ENCODE peak calls at places on chromosomes 3 and 15, in eight cellular contexts. One of them, this sample, is unnamed.

GRCh38 chr3:17258823-17259436 is 374.2 kb downstream of the PLCL2 start:
- DNase-seq in suprapubic skin: no peak
- DNase-seq in BE2C: no peak
- DNase-seq in WTC11: no peak
- DNase-seq in fibroblast of villous mesenchyme: peak
- DNase-seq in cardiac muscle cell: peak
- DNase-seq in cardiac fibroblast: peak
- DNase-seq in tibial artery: no peak
- DNase-seq in this sample: no peak

GRCh38 chr15:69225355-69226027 is 65.1 kb downstream of the GLCE start:
- DNase-seq in suprapubic skin: no peak
- DNase-seq in BE2C: no peak
- DNase-seq in WTC11: no peak
- DNase-seq in fibroblast of villous mesenchyme: peak
- DNase-seq in cardiac muscle cell: peak
- DNase-seq in cardiac fibroblast: peak
- DNase-seq in tibial artery: no peak
- DNase-seq in this sample: no peak

GRCh38 chr3:142576792-142577191 is 1.7 kb downstream of the ATR start:
- DNase-seq in suprapubic skin: no peak
- DNase-seq in BE2C: no peak
- DNase-seq in WTC11: no peak
- DNase-seq in fibroblast of villous mesenchyme: no peak
- DNase-seq in cardiac muscle cell: no peak
- DNase-seq in cardiac fibroblast: no peak
- DNase-seq in tibial artery: no peak
- DNase-seq in this sample: no peak

GRCh38 chr15:99703603-99704443 is 29.4 kb downstream of the LYSMD4 start:
- DNase-seq in suprapubic skin: no peak
- DNase-seq in BE2C: no peak
- DNase-seq in WTC11: no peak
- DNase-seq in fibroblast of villous mesenchyme: peak
- DNase-seq in cardiac muscle cell: peak
- DNase-seq in cardiac fibroblast: peak
- DNase-seq in tibial artery: no peak
- DNase-seq in this sample: no peak

GRCh38 chr3:160478338-160478737 is 28.8 kb upstream of the TRIM59 start:
- DNase-seq in suprapubic skin: no peak
- DNase-seq in BE2C: no peak
- DNase-seq in WTC11: no peak
- DNase-seq in fibroblast of villous mesenchyme: peak
- DNase-seq in cardiac muscle cell: peak
- DNase-seq in cardiac fibroblast: peak
- DNase-seq in tibial artery: no peak
- DNase-seq in this sample: no peak

GRCh38 chr3:16675805-16676204 is 70.6 kb upstream of the DAZL start:
- DNase-seq in suprapubic skin: no peak
- DNase-seq in BE2C: no peak
- DNase-seq in WTC11: no peak
- DNase-seq in fibroblast of villous mesenchyme: no peak
- DNase-seq in cardiac muscle cell: no peak
- DNase-seq in cardiac fibroblast: no peak
- DNase-seq in tibial artery: no peak
- DNase-seq in this sample: no peak

GRCh38 chr3:59127071-59127470 is 77.2 kb upstream of the CFAP20DC start:
- DNase-seq in suprapubic skin: no peak
- DNase-seq in BE2C: no peak
- DNase-seq in WTC11: no peak
- DNase-seq in fibroblast of villous mesenchyme: peak
- DNase-seq in cardiac muscle cell: peak
- DNase-seq in cardiac fibroblast: peak
- DNase-seq in tibial artery: no peak
- DNase-seq in this sample: no peak

GRCh38 chr15:78542647-78543046 is 2.4 kb downstream of the PSMA4 start:
- DNase-seq in suprapubic skin: no peak
- DNase-seq in BE2C: no peak
- DNase-seq in WTC11: no peak
- DNase-seq in fibroblast of villous mesenchyme: no peak
- DNase-seq in cardiac muscle cell: no peak
- DNase-seq in cardiac fibroblast: no peak
- DNase-seq in tibial artery: no peak
- DNase-seq in this sample: no peak

GRCh38 chr3:97764186-97765055 is at the start of gene ARL6:
- DNase-seq in suprapubic skin: peak
- DNase-seq in BE2C: peak
- DNase-seq in WTC11: peak
- DNase-seq in fibroblast of villous mesenchyme: peak
- DNase-seq in cardiac muscle cell: peak
- DNase-seq in cardiac fibroblast: peak
- DNase-seq in tibial artery: peak
- DNase-seq in this sample: peak

GRCh38 chr3:37291275-37291700 is 116.9 kb upstream of the LRRFIP2 start:
- DNase-seq in suprapubic skin: no peak
- DNase-seq in BE2C: no peak
- DNase-seq in WTC11: no peak
- DNase-seq in fibroblast of villous mesenchyme: peak
- DNase-seq in cardiac muscle cell: peak
- DNase-seq in cardiac fibroblast: peak
- DNase-seq in tibial artery: no peak
- DNase-seq in this sample: no peak

GRCh38 chr3:10004506-10004905 is 17.9 kb upstream of the EMC3 start:
- DNase-seq in suprapubic skin: no peak
- DNase-seq in BE2C: no peak
- DNase-seq in WTC11: no peak
- DNase-seq in fibroblast of villous mesenchyme: no peak
- DNase-seq in cardiac muscle cell: no peak
- DNase-seq in cardiac fibroblast: no peak
- DNase-seq in tibial artery: peak
- DNase-seq in this sample: no peak

GRCh38 chr3:3127432-3128010 is 781 bp downstream of the TRNT1 start:
- DNase-seq in suprapubic skin: no peak
- DNase-seq in BE2C: no peak
- DNase-seq in WTC11: no peak
- DNase-seq in fibroblast of villous mesenchyme: peak
- DNase-seq in cardiac muscle cell: peak
- DNase-seq in cardiac fibroblast: no peak
- DNase-seq in tibial artery: no peak
- DNase-seq in this sample: no peak

GRCh38 chr15:69090197-69090948 is 70.1 kb upstream of the GLCE start:
- DNase-seq in suprapubic skin: no peak
- DNase-seq in BE2C: peak
- DNase-seq in WTC11: peak
- DNase-seq in fibroblast of villous mesenchyme: peak
- DNase-seq in cardiac muscle cell: peak
- DNase-seq in cardiac fibroblast: peak
- DNase-seq in tibial artery: no peak
- DNase-seq in this sample: no peak

GRCh38 chr3:57977755-57978715 is 30.2 kb upstream of the FLNB start:
- DNase-seq in suprapubic skin: no peak
- DNase-seq in BE2C: no peak
- DNase-seq in WTC11: no peak
- DNase-seq in fibroblast of villous mesenchyme: no peak
- DNase-seq in cardiac muscle cell: no peak
- DNase-seq in cardiac fibroblast: no peak
- DNase-seq in tibial artery: no peak
- DNase-seq in this sample: no peak

GRCh38 chr3:33006081-33006480 is 54.6 kb downstream of the CCR4 start:
- DNase-seq in suprapubic skin: no peak
- DNase-seq in BE2C: no peak
- DNase-seq in WTC11: peak
- DNase-seq in fibroblast of villous mesenchyme: no peak
- DNase-seq in cardiac muscle cell: no peak
- DNase-seq in cardiac fibroblast: no peak
- DNase-seq in tibial artery: no peak
- DNase-seq in this sample: peak

GRCh38 chr3:128004661-128005060 is 47.6 kb upstream of the SEC61A1 start:
- DNase-seq in suprapubic skin: no peak
- DNase-seq in BE2C: no peak
- DNase-seq in WTC11: no peak
- DNase-seq in fibroblast of villous mesenchyme: no peak
- DNase-seq in cardiac muscle cell: no peak
- DNase-seq in cardiac fibroblast: no peak
- DNase-seq in tibial artery: no peak
- DNase-seq in this sample: no peak

GRCh38 chr3:98521897-98522537 is 685 bp downstream of the CLDND1 start:
- DNase-seq in suprapubic skin: no peak
- DNase-seq in BE2C: peak
- DNase-seq in WTC11: peak
- DNase-seq in fibroblast of villous mesenchyme: peak
- DNase-seq in cardiac muscle cell: peak
- DNase-seq in cardiac fibroblast: peak
- DNase-seq in tibial artery: peak
- DNase-seq in this sample: peak

GRCh38 chr15:55669226-55669625 is 73.7 kb downstream of the PRTG start:
- DNase-seq in suprapubic skin: no peak
- DNase-seq in BE2C: no peak
- DNase-seq in WTC11: no peak
- DNase-seq in fibroblast of villous mesenchyme: no peak
- DNase-seq in cardiac muscle cell: no peak
- DNase-seq in cardiac fibroblast: no peak
- DNase-seq in tibial artery: no peak
- DNase-seq in this sample: peak

GRCh38 chr15:101242160-101242998 is 9.5 kb downstream of the CHSY1 start:
- DNase-seq in suprapubic skin: no peak
- DNase-seq in BE2C: no peak
- DNase-seq in WTC11: no peak
- DNase-seq in fibroblast of villous mesenchyme: peak
- DNase-seq in cardiac muscle cell: peak
- DNase-seq in cardiac fibroblast: peak
- DNase-seq in tibial artery: no peak
- DNase-seq in this sample: no peak

GRCh38 chr15:33021806-33022389 is 172.6 kb downstream of the FMN1 start:
- DNase-seq in suprapubic skin: no peak
- DNase-seq in BE2C: peak
- DNase-seq in WTC11: no peak
- DNase-seq in fibroblast of villous mesenchyme: peak
- DNase-seq in cardiac muscle cell: peak
- DNase-seq in cardiac fibroblast: peak
- DNase-seq in tibial artery: no peak
- DNase-seq in this sample: no peak

GRCh38 chr15:42820811-42821210 is 83.9 kb upstream of the CDAN1 start:
- DNase-seq in suprapubic skin: no peak
- DNase-seq in BE2C: no peak
- DNase-seq in WTC11: no peak
- DNase-seq in fibroblast of villous mesenchyme: no peak
- DNase-seq in cardiac muscle cell: no peak
- DNase-seq in cardiac fibroblast: no peak
- DNase-seq in tibial artery: no peak
- DNase-seq in this sample: no peak
- TF ChIP-seq CTCF in suprapubic skin: no peak
- TF ChIP-seq CTCF in BE2C: no peak
- TF ChIP-seq CTCF in WTC11: no peak
- TF ChIP-seq CTCF in fibroblast of villous mesenchyme: no peak
- TF ChIP-seq CTCF in cardiac muscle cell: no peak
- TF ChIP-seq CTCF in cardiac fibroblast: no peak
- TF ChIP-seq CTCF in tibial artery: no peak
- TF ChIP-seq CTCF in this sample: no peak

GRCh38 chr3:100562224-100562857 is 47.1 kb upstream of the ADGRG7 start:
- DNase-seq in suprapubic skin: no peak
- DNase-seq in BE2C: no peak
- DNase-seq in WTC11: no peak
- DNase-seq in fibroblast of villous mesenchyme: no peak
- DNase-seq in cardiac muscle cell: no peak
- DNase-seq in cardiac fibroblast: no peak
- DNase-seq in tibial artery: no peak
- DNase-seq in this sample: no peak
- TF ChIP-seq CTCF in suprapubic skin: no peak
- TF ChIP-seq CTCF in BE2C: no peak
- TF ChIP-seq CTCF in WTC11: no peak
- TF ChIP-seq CTCF in fibroblast of villous mesenchyme: no peak
- TF ChIP-seq CTCF in cardiac muscle cell: no peak
- TF ChIP-seq CTCF in cardiac fibroblast: no peak
- TF ChIP-seq CTCF in tibial artery: no peak
- TF ChIP-seq CTCF in this sample: no peak

DNA sequence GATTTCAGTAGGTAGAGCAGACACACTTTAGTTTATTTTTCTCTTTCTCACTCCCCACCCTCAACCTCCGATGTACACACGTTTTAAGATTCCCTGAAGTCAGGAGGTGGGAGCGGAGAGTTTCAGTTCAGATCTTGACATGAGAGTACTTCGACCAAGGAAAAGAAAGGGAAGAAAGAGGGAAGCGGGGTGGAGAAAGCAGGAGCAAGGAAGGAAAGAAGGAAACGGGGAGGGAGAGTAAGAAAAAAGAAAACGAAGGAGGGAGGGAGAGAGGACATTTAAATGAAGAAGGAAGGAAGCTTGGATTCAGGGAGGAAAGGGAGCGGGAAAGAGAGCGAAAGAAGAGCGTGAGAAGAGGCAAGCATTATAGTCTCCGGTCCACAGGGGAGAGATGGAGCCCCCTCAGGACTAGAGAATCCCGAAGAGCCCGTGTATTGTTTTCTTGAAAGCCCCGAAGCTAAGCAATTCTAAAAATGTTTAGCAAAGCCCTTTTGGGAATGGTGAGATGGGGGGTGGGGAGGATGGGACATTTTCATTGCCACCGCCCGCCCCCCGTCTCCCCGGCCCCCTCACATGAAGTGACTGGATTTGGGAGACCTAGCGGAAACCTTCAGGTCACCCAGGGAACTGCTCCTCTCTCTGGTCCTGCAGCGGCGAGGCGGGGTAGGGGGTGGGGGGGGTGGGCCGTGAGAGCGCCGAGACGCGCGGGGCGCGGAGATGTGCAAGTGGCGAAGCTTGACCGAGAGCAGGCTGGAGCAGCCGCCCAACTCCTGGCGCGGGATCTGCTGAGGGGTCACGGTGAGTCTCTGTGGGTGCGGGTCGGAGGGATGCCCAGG is 942 bp upstream of the MME start:
- DNase-seq in suprapubic skin: no peak
- DNase-seq in BE2C: no peak
- DNase-seq in WTC11: peak
- DNase-seq in fibroblast of villous mesenchyme: peak
- DNase-seq in cardiac muscle cell: peak
- DNase-seq in cardiac fibroblast: peak
- DNase-seq in tibial artery: no peak
- DNase-seq in this sample: no peak
- TF ChIP-seq CTCF in suprapubic skin: no peak
- TF ChIP-seq CTCF in BE2C: no peak
- TF ChIP-seq CTCF in WTC11: no peak
- TF ChIP-seq CTCF in fibroblast of villous mesenchyme: no peak
- TF ChIP-seq CTCF in cardiac muscle cell: no peak
- TF ChIP-seq CTCF in cardiac fibroblast: peak
- TF ChIP-seq CTCF in tibial artery: no peak
- TF ChIP-seq CTCF in this sample: no peak

GRCh38 chr15:66147440-66147839 is 106.1 kb downstream of the MEGF11 start:
- DNase-seq in suprapubic skin: no peak
- DNase-seq in BE2C: no peak
- DNase-seq in WTC11: no peak
- DNase-seq in fibroblast of villous mesenchyme: no peak
- DNase-seq in cardiac muscle cell: no peak
- DNase-seq in cardiac fibroblast: no peak
- DNase-seq in tibial artery: no peak
- DNase-seq in this sample: no peak
- TF ChIP-seq CTCF in suprapubic skin: no peak
- TF ChIP-seq CTCF in BE2C: no peak
- TF ChIP-seq CTCF in WTC11: no peak
- TF ChIP-seq CTCF in fibroblast of villous mesenchyme: no peak
- TF ChIP-seq CTCF in cardiac muscle cell: no peak
- TF ChIP-seq CTCF in cardiac fibroblast: no peak
- TF ChIP-seq CTCF in tibial artery: no peak
- TF ChIP-seq CTCF in this sample: no peak